ENCODE peak calls at places on chromosomes 7 and 10, in eight cellular contexts. T is activated naive CD4-positive, alpha-beta T cell; O is T-helper 17 cell; C is stimulated activated CD4-positive, alpha-beta T cell treated with anti-CD3 and anti-CD28 coated beads, Interleukin-12 subunit alpha, Interleukin-12 subunit beta, amount 100 ng/mL, for 48 hours; R is NCI-H1092; Z is fibroblast of lung; Y is SJSA1; L is NCI-H526. P is an unnamed sample.

GRCh38 chr10:86360657-86361056 is 5.9 kb downstream of the GRID1 start:
- DNase-seq in Y (no peak), R (no peak), O (no peak), T (no peak), C (no peak), Z (no peak), L (no peak), P (no peak)

GRCh38 chr7:81462672-81463071 is 307.2 kb downstream of the HGF start:
- DNase-seq in T (no peak), Z (peak; percentile 78), O (no peak), R (no peak), C (no peak), L (no peak), Y (peak; percentile 16), P (no peak)

GRCh38 chr10:104329754-104330153 is 8.5 kb downstream of the ITPRIP start:
- DNase-seq in R (no peak), T (no peak), Y (peak; percentile 65), O (no peak), L (no peak), C (no peak), Z (peak; percentile 77), P (no peak)

GRCh38 chr10:36819781-36820180 is 305.6 kb upstream of the ANKRD30A start:
- DNase-seq in Z (no peak), O (no peak), L (no peak), Y (no peak), R (no peak), C (no peak), T (no peak), P (no peak)

GRCh38 chr10:58326967-58327381 is 7.8 kb upstream of the UBE2D1 start:
- DNase-seq in L (no peak), C (no peak), R (no peak), Y (no peak), Z (peak; percentile 52), T (no peak), O (no peak), P (peak; percentile 78)

GRCh38 chr7:156892086-156892800 is 740 bp downstream of the LMBR1 start:
- DNase-seq in Z (peak; percentile 19), Y (no peak), T (peak; percentile 40), R (no peak), O (peak; percentile 61), C (peak; percentile 46), L (peak; percentile 46), P (peak; percentile 64)

GRCh38 chr10:26367771-26368170 is 70.4 kb upstream of the APBB1IP start:
- DNase-seq in Y (no peak), L (no peak), O (no peak), Z (no peak), R (no peak), C (peak; percentile 20), T (no peak), P (peak; percentile 67)

GRCh38 chr7:151380199-151381082 is 29.4 kb downstream of the WDR86 start:
- DNase-seq in R (no peak), Y (no peak), Z (no peak), T (no peak), O (no peak), L (no peak), C (no peak), P (peak; percentile 56)

GRCh38 chr10:91415816-91416215 is 5.7 kb downstream of the HECTD2 start:
- DNase-seq in Z (no peak), T (no peak), C (no peak), O (no peak), Y (no peak), R (no peak), L (no peak), P (no peak)

GRCh38 chr10:69069090-69070042 is 18.5 kb upstream of the SRGN start:
- DNase-seq in O (no peak), Y (no peak), R (no peak), Z (peak; percentile 72), C (no peak), T (no peak), L (no peak), P (no peak)

GRCh38 chr10:10870523-10871241 is 147.0 kb upstream of the CELF2 start:
- DNase-seq in T (no peak), Y (no peak), L (no peak), O (no peak), R (no peak), C (no peak), Z (no peak), P (peak; percentile 81)

GRCh38 chr7:97959046-97959445 is 30.9 kb downstream of the OCM2 start:
- DNase-seq in Z (no peak), O (no peak), C (no peak), Y (no peak), R (no peak), T (no peak), L (no peak), P (no peak)

GRCh38 chr10:44993922-44994751 is 6.6 kb upstream of the ZNF22 start:
- DNase-seq in L (no peak), Z (peak; percentile 66), C (no peak), T (no peak), Y (peak; percentile 69), O (no peak), R (no peak), P (no peak)

GRCh38 chr10:28470873-28471704 is 61.8 kb upstream of the WAC start:
- DNase-seq in Z (no peak), C (no peak), R (no peak), T (no peak), O (no peak), Y (no peak), L (no peak), P (no peak)

GRCh38 chr10:122911889-122912484 is 1.6 kb downstream of the FAM24A start:
- DNase-seq in C (peak; percentile 33), Z (peak; percentile 55), T (no peak), O (peak; percentile 21), Y (peak; percentile 30), L (no peak), R (no peak), P (peak; percentile 81)

GRCh38 chr10:113492181-113492580 is 60.7 kb upstream of the HABP2 start:
- DNase-seq in C (no peak), O (no peak), L (no peak), Y (no peak), T (no peak), R (no peak), Z (no peak), P (no peak)